ENCODE peak calls at places on chromosome 16, in six cellular contexts. L, Q, W, F, C and S are unnamed samples.

GRCh38 chr16:66273644-66274334 is 92.7 kb upstream of the CDH5 start:
- DNase-seq in C (no peak), F (peak), L (no peak), W (peak), Q (no peak), S (peak)

GRCh38 chr16:54547052-54547451 is 260.5 kb upstream of the IRX3 start:
- DNase-seq in Q (no peak), F (no peak), L (no peak), W (no peak), C (no peak), S (no peak)

GRCh38 chr16:68179196-68179795 is 56.6 kb downstream of the ESRP2 start:
- DNase-seq in Q (no peak), L (no peak), W (no peak), F (peak), C (no peak), S (no peak)

GRCh38 chr16:75256059-75256870 is 4.8 kb upstream of the BCAR1 start:
- DNase-seq in C (peak), W (peak), L (no peak), Q (peak), F (no peak), S (no peak)

GRCh38 chr16:28082624-28083023 is 19.1 kb upstream of the GSG1L start:
- DNase-seq in Q (no peak), L (peak), F (no peak), C (no peak), W (no peak), S (peak)

GRCh38 chr16:57862698-57863433 is 60.6 kb upstream of the KIFC3 start:
- DNase-seq in Q (no peak), F (no peak), L (peak), W (peak), C (peak), S (no peak)

GRCh38 chr16:65845466-65846209 is 520.9 kb upstream of the CDH5 start:
- DNase-seq in F (peak), W (no peak), C (no peak), L (no peak), Q (no peak), S (peak)

GRCh38 chr16:30144917-30145316 is 21.9 kb upstream of the MAPK3 start:
- DNase-seq in Q (no peak), L (no peak), W (no peak), F (no peak), C (no peak), S (no peak)

GRCh38 chr16:64751906-64752305 is 370.0 kb downstream of the CDH11 start:
- DNase-seq in Q (no peak), W (no peak), F (peak), C (no peak), L (no peak), S (no peak)

GRCh38 chr16:24511174-24511573 is 28.2 kb upstream of the RBBP6 start:
- DNase-seq in L (no peak), Q (no peak), W (no peak), F (no peak), C (no peak), S (no peak)

GRCh38 chr16:30464078-30464477 is 8.5 kb upstream of the ITGAL start:
- DNase-seq in F (no peak), L (no peak), W (no peak), C (no peak), Q (no peak), S (no peak)

GRCh38 chr16:23952128-23953041 is 116.6 kb downstream of the PRKCB start:
- DNase-seq in Q (no peak), F (no peak), W (no peak), L (peak), C (no peak), S (no peak)

GRCh38 chr16:26963109-26963508 is 103.6 kb upstream of the C16orf82 start:
- DNase-seq in L (peak), F (no peak), C (peak), Q (no peak), W (peak), S (no peak)

GRCh38 chr16:58196898-58197313 is 1.0 kb downstream of the CSNK2A2 start:
- DNase-seq in W (no peak), C (no peak), Q (peak), L (peak), F (peak), S (peak)

GRCh38 chr16:81553814-81554675 is 109.4 kb downstream of the CMIP start:
- DNase-seq in F (no peak), L (no peak), Q (peak), C (no peak), W (no peak), S (no peak)

GRCh38 chr16:56824335-56824734 is 40.7 kb upstream of the SLC12A3 start:
- DNase-seq in W (no peak), Q (no peak), L (peak), F (no peak), C (peak), S (no peak)

GRCh38 chr16:11570258-11570657 is 16.5 kb downstream of the LITAF start:
- DNase-seq in W (no peak), L (no peak), C (no peak), Q (no peak), F (no peak), S (no peak)

GRCh38 chr16:4679854-4680636 is 13.3 kb upstream of the NUDT16L1 start:
- DNase-seq in Q (no peak), L (no peak), W (no peak), C (no peak), F (no peak), S (peak)

GRCh38 chr16:20774703-20775362 is 11.0 kb downstream of the ACSM3 start:
- DNase-seq in C (peak), Q (peak), F (peak), L (peak), W (peak), S (peak)

GRCh38 chr16:78768723-78769122 is 669.3 kb downstream of the WWOX start:
- DNase-seq in F (no peak), C (no peak), Q (no peak), L (peak), W (no peak), S (no peak)

GRCh38 chr16:58684001-58684353 is 593 bp downstream of the SLC38A7 start:
- DNase-seq in F (peak), C (no peak), W (no peak), Q (peak), L (no peak), S (peak)

GRCh38 chr16:84109598-84110325 is 7.0 kb downstream of the MBTPS1 start:
- DNase-seq in C (no peak), W (no peak), F (no peak), L (no peak), Q (no peak), S (peak)

GRCh38 chr16:9091867-9092281 is 430 bp downstream of the HAPSTR1 start:
- DNase-seq in W (no peak), C (no peak), F (peak), Q (peak), L (no peak), S (peak)

GRCh38 chr16:75273054-75273925 is 21.9 kb upstream of the BCAR1 start:
- DNase-seq in C (no peak), W (no peak), L (no peak), F (no peak), Q (peak), S (peak)

GRCh38 chr16:71724320-71724751 is at the start of gene PHLPP2:
- DNase-seq in Q (no peak), F (no peak), L (no peak), C (no peak), W (no peak), S (no peak)

GRCh38 chr16:86199182-86199581 is 300.2 kb downstream of the IRF8 start:
- DNase-seq in W (no peak), F (no peak), C (no peak), L (no peak), Q (no peak), S (no peak)

GRCh38 chr16:57192720-57193486 is 6.8 kb downstream of the RSPRY1 start:
- DNase-seq in W (no peak), F (peak), L (no peak), C (peak), Q (no peak), S (peak)

GRCh38 chr16:11038777-11039176 is 94.4 kb downstream of the CLEC16A start:
- DNase-seq in W (no peak), F (no peak), L (no peak), C (no peak), Q (no peak), S (peak)

GRCh38 chr16:3909791-3910583 is 29.5 kb upstream of the CREBBP start:
- DNase-seq in Q (no peak), C (no peak), W (peak), L (peak), F (no peak), S (no peak)

DNA sequence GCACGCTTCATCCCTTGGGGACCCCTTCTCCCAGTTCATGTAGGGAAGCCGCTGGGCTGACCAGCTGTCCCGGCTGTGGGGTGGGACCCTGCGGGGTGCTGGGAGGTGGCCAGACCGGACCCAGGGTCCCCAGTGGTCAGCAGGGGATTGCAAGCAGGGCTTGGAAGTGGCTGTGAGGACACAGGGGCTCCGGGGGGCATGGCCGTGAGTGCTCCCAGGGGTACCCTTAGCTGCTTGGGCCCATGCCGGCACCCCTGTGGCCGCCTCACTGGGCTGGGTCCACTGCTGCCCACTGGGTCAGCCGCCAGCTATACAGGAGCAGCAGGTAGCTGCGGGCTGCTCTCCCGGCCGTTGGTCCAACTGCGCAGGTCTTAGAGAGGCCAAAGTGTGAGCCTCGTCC is 18.8 kb downstream of the PRSS27 start:
- DNase-seq in W (no peak), Q (no peak), C (no peak), L (no peak), F (no peak), S (no peak)
- H3K9ac ChIP-seq in W (no peak), Q (no peak), C (no peak), L (no peak), F (no peak), S (no peak)

GRCh38 chr16:582614-583331 is 7.1 kb upstream of the RAB40C start:
- DNase-seq in L (no peak), C (no peak), Q (no peak), F (no peak), W (no peak), S (no peak)
- H3K9ac ChIP-seq in L (no peak), C (no peak), Q (no peak), F (no peak), W (no peak), S (no peak)

GRCh38 chr16:87318158-87318644 is 1.0 kb upstream of the C16orf95 start:
- DNase-seq in F (peak), W (no peak), C (peak), L (no peak), Q (no peak), S (no peak)

GRCh38 chr16:87317766-87318121 is 552 bp upstream of the C16orf95 start:
- DNase-seq in F (peak), L (no peak), W (no peak), C (peak), Q (no peak), S (peak)

GRCh38 chr16:87314990-87315420 is 2.2 kb downstream of the C16orf95 start:
- DNase-seq in L (no peak), C (no peak), W (no peak), F (no peak), Q (no peak), S (no peak)

GRCh38 chr16:87316923-87317765 is at the start of gene C16orf95:
- DNase-seq in W (peak), C (peak), L (peak), Q (peak), F (peak), S (peak)

DNA sequence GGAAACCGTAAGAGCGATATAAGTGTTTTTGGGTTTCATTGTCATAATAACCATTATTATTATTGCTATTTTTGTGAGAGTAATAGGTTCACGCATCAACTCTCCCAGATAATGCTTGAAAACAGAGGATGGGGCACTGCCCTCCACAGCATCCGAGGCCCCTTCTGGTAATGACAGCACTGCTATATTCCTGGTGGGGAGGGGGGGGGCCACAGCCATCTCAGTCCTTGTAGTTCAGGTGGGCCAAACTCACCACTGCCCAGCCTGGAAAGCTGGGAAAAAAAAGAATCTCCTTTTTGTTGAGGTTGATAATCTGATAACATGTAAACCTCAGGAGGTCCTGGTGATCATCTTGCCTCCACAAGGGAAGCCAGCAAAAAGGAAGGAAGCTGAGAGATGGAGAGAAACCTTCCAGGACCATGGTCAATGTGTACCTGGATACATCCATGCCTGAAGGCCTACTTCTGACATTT is 706 bp downstream of the C16orf95 start:
- DNase-seq in C (no peak), L (no peak), Q (no peak), W (no peak), F (no peak), S (no peak)
- H3K9ac ChIP-seq in C (peak), L (no peak), Q (peak), W (no peak), F (peak), S (peak)

GRCh38 chr16:69724981-69725479 is 1.3 kb downstream of the NQO1 start:
- DNase-seq in W (no peak), L (no peak), F (peak), C (peak), Q (peak), S (no peak)
- H3K9ac ChIP-seq in W (peak), L (no peak), F (peak), C (peak), Q (peak), S (no peak)

GRCh38 chr16:87951550-87952538 is 610 bp downstream of the BANP start:
- DNase-seq in F (no peak), Q (peak), C (peak), L (no peak), W (no peak), S (no peak)

GRCh38 chr16:87952751-87953150 is 1.5 kb downstream of the BANP start:
- DNase-seq in Q (no peak), C (no peak), L (no peak), W (no peak), F (no peak), S (no peak)

GRCh38 chr16:87954826-87955225 is 3.6 kb downstream of the BANP start:
- DNase-seq in C (no peak), W (no peak), F (no peak), L (no peak), Q (no peak), S (no peak)

GRCh38 chr16:87954361-87954760 is 3.1 kb downstream of the BANP start:
- DNase-seq in L (no peak), W (no peak), Q (no peak), C (no peak), F (no peak), S (no peak)

DNA sequence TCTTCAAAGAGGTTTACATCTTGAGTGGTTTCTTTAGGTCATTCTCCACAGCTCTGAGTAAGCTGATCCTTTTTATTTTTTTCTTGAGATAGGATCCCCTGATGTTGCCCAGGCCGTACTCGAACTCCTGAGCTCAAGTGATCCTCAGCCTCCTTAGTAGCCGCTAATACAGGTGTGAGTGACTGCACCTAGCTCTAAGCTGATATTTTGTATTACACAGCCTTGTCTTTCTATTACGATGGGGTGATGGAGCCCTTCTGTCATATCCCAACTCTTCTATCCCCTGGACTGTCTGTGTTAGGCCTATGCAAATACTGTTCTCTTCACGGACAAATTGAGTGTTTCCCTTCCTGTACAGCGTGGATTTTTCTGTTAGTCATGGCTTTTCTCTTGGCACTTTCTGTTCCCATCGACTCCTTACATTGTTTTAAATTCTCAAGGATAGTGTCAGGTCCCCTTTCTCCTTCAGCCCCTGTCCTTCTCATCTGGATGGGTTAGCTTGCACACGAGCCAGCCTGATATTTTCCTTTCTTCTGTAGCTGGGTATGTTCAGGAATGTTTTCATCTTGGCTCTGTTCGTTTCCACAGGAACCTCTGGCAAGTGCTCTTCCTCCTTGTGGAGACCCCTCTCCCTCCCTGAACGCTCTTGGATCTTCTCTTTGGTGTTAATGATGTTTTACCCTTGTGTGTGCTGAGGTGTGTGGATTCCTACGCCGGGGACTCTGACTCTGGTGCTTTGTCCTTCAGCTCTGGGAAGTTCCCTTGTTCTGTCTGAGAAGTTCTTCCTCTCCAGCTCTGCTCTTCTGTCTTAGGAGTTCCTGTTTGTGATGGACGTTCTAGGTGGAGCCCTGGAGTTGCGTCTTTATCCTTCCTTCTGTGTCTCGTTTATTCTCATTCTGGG is 2.3 kb downstream of the BANP start:
- DNase-seq in L (no peak), W (no peak), C (no peak), F (no peak), Q (peak), S (no peak)
- H3K9ac ChIP-seq in L (peak), W (peak), C (peak), F (no peak), Q (peak), S (peak)

DNA sequence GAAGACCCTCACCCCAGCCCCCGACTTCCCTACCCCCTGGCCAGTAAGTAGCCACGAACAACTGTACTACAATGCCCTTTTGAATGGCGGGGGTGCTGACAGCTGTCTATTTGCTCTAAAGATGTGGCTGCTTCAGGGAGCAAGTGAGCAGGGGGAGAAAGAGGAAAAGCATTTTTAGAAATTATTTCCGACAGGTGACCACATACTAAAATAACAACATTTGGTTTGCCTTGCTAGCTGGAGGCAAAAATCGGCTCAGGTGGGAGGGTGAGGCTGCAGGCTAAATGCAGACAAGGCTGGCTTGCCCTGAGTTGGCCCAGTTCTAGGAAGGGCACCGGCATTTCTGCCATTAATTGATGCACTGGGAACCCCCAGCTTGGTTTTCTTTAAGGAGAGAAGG is 188.5 kb downstream of the XYLT1 start:
- DNase-seq in W (no peak), L (no peak), Q (no peak), F (no peak), C (no peak), S (no peak)
- H3K9ac ChIP-seq in W (no peak), L (no peak), Q (no peak), F (no peak), C (no peak), S (no peak)